ENCODE peak calls at places on chromosomes 4 and X, in eight cellular contexts. N is endothelial cell, U is lower leg skin, F is GM06990, L is WTC11, B is HCT116, H is endodermal cell, G is upper lobe of right lung. P is an unnamed sample.

GRCh38 chr4:99180367-99181169 is 36.5 kb upstream of the ADH4 start:
- DNase-seq in F (no peak), B (no peak), G (no peak), U (no peak), N (no peak), L (no peak), H (no peak), P (no peak)

GRCh38 chr4:118765399-118765798 is 70.5 kb downstream of the SEC24D start:
- DNase-seq in F (no peak), L (no peak), H (no peak), B (peak; percentile 54), U (peak; percentile 43), N (no peak), G (no peak), P (no peak)

GRCh38 chrX:153773741-153774575 is 6.9 kb upstream of the SRPK3 start:
- DNase-seq in B (no peak), H (no peak), F (peak; percentile 4), G (peak; percentile 57), N (no peak), U (no peak), L (no peak), P (peak; percentile 0)

GRCh38 chrX:21174439-21174838 is 199.8 kb upstream of the CNKSR2 start:
- DNase-seq in H (no peak), B (no peak), F (no peak), G (no peak), U (no peak), L (no peak), N (no peak), P (no peak)

GRCh38 chrX:138748480-138748879 is 37.0 kb upstream of the FGF13 start:
- DNase-seq in G (no peak), N (no peak), B (no peak), F (no peak), L (no peak), H (no peak), U (no peak), P (no peak)

GRCh38 chr4:74608151-74608949 is 163.4 kb downstream of the AREG start:
- DNase-seq in H (no peak), N (no peak), L (no peak), G (no peak), F (no peak), U (no peak), B (no peak), P (no peak)

GRCh38 chr4:167989815-167990214 is 102.5 kb upstream of the ANXA10 start:
- DNase-seq in B (peak; percentile 4), G (no peak), N (no peak), L (no peak), H (no peak), F (no peak), U (no peak), P (no peak)

GRCh38 chr4:149999485-150000074 is 78.7 kb upstream of the DCLK2 start:
- DNase-seq in L (no peak), G (no peak), H (peak; percentile 60), B (peak; percentile 60), F (peak; percentile 17), U (no peak), N (peak; percentile 26), P (peak; percentile 15)

GRCh38 chrX:153727108-153727931 is 2.7 kb downstream of the ABCD1 start:
- DNase-seq in H (peak; percentile 56), F (no peak), G (peak; percentile 74), N (no peak), L (no peak), U (no peak), B (no peak), P (no peak)

GRCh38 chr4:77434299-77435092 is 171.1 kb upstream of the CXCL13 start:
- DNase-seq in N (no peak), G (no peak), U (no peak), F (no peak), B (no peak), L (no peak), H (no peak), P (no peak)

GRCh38 chrX:129877401-129877800 is 28.6 kb upstream of the UTP14A start:
- DNase-seq in B (no peak), F (no peak), H (no peak), L (no peak), U (no peak), N (no peak), G (no peak), P (no peak)

GRCh38 chr4:128543726-128544125 is 256.1 kb upstream of the PGRMC2 start:
- DNase-seq in N (no peak), B (no peak), L (no peak), U (no peak), F (no peak), H (no peak), G (no peak), P (no peak)

GRCh38 chr4:182832352-182833120 is 84.7 kb downstream of the DCTD start:
- DNase-seq in G (no peak), B (no peak), H (no peak), U (no peak), F (no peak), L (no peak), N (no peak), P (no peak)

GRCh38 chrX:154607370-154607769 is 11.7 kb downstream of the CTAG1B start:
- DNase-seq in H (no peak), U (no peak), N (no peak), B (no peak), G (no peak), L (no peak), F (no peak), P (no peak)

GRCh38 chr4:88860594-88860993 is 163.0 kb upstream of the NAP1L5 start:
- DNase-seq in B (no peak), L (no peak), H (no peak), G (no peak), U (no peak), F (no peak), N (no peak), P (no peak)

GRCh38 chrX:18390941-18391538 is 34.4 kb upstream of the CDKL5 start:
- DNase-seq in H (peak; percentile 84), G (peak; percentile 65), U (peak; percentile 54), N (peak; percentile 50), B (peak; percentile 57), F (peak; percentile 29), L (peak; percentile 63), P (peak; percentile 70)

GRCh38 chrX:150587585-150588503 is 19.4 kb downstream of the MTM1 start:
- DNase-seq in H (peak; percentile 67), L (peak; percentile 30), F (no peak), U (no peak), N (peak; percentile 38), B (no peak), G (no peak), P (peak; percentile 33)

GRCh38 chr4:153541426-153542096 is 75.4 kb downstream of the TMEM131L start:
- DNase-seq in B (no peak), G (no peak), L (no peak), U (no peak), F (no peak), N (no peak), H (no peak), P (no peak)

GRCh38 chr4:178917756-178918155 is 1475.5 kb upstream of the AGA start:
- DNase-seq in F (no peak), L (no peak), N (no peak), U (no peak), B (no peak), G (no peak), H (peak; percentile 66), P (no peak)

GRCh38 chr4:137310593-137311490 is 221.5 kb downstream of the PCDH18 start:
- DNase-seq in L (no peak), B (no peak), G (no peak), N (no peak), F (no peak), H (no peak), U (no peak), P (no peak)

GRCh38 chr4:159015862-159016261 is 87.0 kb upstream of the RAPGEF2 start:
- DNase-seq in F (no peak), U (no peak), B (no peak), G (no peak), L (no peak), N (no peak), H (no peak), P (no peak)

GRCh38 chr4:159014896-159015295 is 88.0 kb upstream of the RAPGEF2 start:
- DNase-seq in F (no peak), G (no peak), N (no peak), L (no peak), U (no peak), H (no peak), B (no peak), P (no peak)

GRCh38 chr4:159018062-159018629 is 84.7 kb upstream of the RAPGEF2 start:
- DNase-seq in H (no peak), L (no peak), F (peak; percentile 43), N (no peak), U (no peak), B (no peak), G (no peak), P (no peak)

GRCh38 chr4:159017323-159018036 is 85.4 kb upstream of the RAPGEF2 start:
- DNase-seq in B (no peak), U (no peak), H (no peak), L (no peak), F (no peak), N (no peak), G (no peak), P (no peak)

DNA sequence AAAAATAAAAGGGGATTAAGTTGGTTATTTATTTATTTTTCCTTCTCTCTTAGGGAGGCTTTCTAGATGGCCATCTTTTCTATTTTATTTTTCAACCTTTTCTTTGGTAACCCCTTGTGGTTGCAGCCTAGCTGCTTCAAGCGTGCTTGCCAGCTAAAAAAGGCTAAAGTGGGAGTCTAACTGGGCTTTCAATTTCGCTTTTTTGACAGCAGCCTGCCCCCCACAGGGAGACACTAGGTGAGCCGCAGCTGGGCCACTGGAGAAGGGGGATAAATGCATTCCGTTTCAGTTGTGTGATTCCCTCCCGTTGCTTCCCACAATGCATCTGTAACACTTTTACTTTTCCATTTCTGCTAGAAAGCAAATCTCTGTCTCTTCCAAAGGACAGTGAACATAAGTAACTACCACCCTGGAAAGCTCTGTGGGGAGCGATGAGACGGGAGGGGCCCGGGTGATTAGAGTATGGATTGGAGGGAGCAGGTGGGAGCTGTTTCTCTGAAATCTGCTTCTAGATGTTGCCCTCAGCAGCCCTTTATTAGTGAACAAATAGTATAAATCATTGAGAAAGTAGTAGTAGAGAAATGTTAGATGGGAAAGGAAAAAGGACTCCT is 86.2 kb upstream of the RAPGEF2 start:
- DNase-seq in N (no peak), U (no peak), L (peak; percentile 63), H (peak; percentile 88), G (no peak), F (peak; percentile 4), B (no peak), P (peak; percentile 33)
- TF ChIP-seq CTCF in N (no peak), U (no peak), L (no peak), H (peak; percentile 50), G (no peak), F (peak; percentile 35), B (peak; percentile 14), P (no peak)

GRCh38 chr4:110442309-110442708 is 33.6 kb upstream of the ENPEP start:
- DNase-seq in B (no peak), U (no peak), N (no peak), F (no peak), G (no peak), H (peak; percentile 46), L (no peak), P (no peak)
- TF ChIP-seq CTCF in B (no peak), U (no peak), N (no peak), F (no peak), G (no peak), H (peak; percentile 48), L (no peak), P (no peak)

GRCh38 chr4:25755911-25756310 is 100.3 kb downstream of the SLC34A2 start:
- DNase-seq in B (no peak), L (no peak), F (no peak), H (no peak), U (no peak), G (no peak), N (no peak), P (no peak)
- TF ChIP-seq CTCF in B (no peak), L (no peak), F (no peak), H (no peak), U (no peak), G (no peak), N (no peak), P (no peak)

GRCh38 chr4:103802766-103803165 is 83.0 kb upstream of the TACR3 start:
- DNase-seq in U (no peak), F (no peak), L (no peak), H (no peak), B (no peak), G (no peak), N (no peak), P (no peak)
- TF ChIP-seq CTCF in U (no peak), F (peak; percentile 31), L (no peak), H (peak; percentile 68), B (no peak), G (no peak), N (no peak), P (no peak)